ENCODE peak calls at places on chromosomes 13 and 19, in four cellular contexts. E is neural progenitor cell, V is heart left ventricle, A is body of pancreas. W is an unnamed sample.

GRCh38 chr13:20136781-20137703 is 23.8 kb downstream of the GJA3 start:
- DNase-seq in E (peak), V (no peak), A (peak), W (no peak)

GRCh38 chr19:5826531-5827341 is 12.8 kb downstream of the FUT6 start:
- DNase-seq in E (peak), V (peak), A (peak), W (peak)

GRCh38 chr19:57191141-57192063 is at the start of gene ZNF264:
- DNase-seq in E (peak), V (peak), A (peak), W (peak)

GRCh38 chr19:16860118-16860517 is 28.7 kb upstream of the F2RL3 start:
- DNase-seq in E (no peak), V (no peak), A (no peak), W (no peak)

GRCh38 chr19:50242586-50242985 is 39.2 kb downstream of the MYH14 start:
- DNase-seq in E (no peak), V (no peak), A (no peak), W (no peak)

GRCh38 chr19:53659292-53659691 is 27.5 kb downstream of the DPRX start:
- DNase-seq in E (peak), V (peak), A (peak), W (peak)

GRCh38 chr13:97257800-97258799 is 36.0 kb downstream of the MBNL2 start:
- DNase-seq in E (peak), V (peak), A (peak), W (no peak)

GRCh38 chr13:99215466-99215865 is 14.8 kb downstream of the UBAC2 start:
- DNase-seq in E (no peak), V (peak), A (no peak), W (no peak)

GRCh38 chr13:101452519-101453485 is at the start of gene ITGBL1:
- DNase-seq in E (no peak), V (peak), A (peak), W (no peak)

GRCh38 chr19:33702606-33703437 is 81.1 kb downstream of the CHST8 start:
- DNase-seq in E (no peak), V (no peak), A (no peak), W (no peak)

GRCh38 chr13:48739346-48740037 is 85.8 kb downstream of the CYSLTR2 start:
- DNase-seq in E (no peak), V (no peak), A (no peak), W (no peak)

GRCh38 chr19:6866646-6867255 is 20.6 kb upstream of the ADGRE1 start:
- DNase-seq in E (no peak), V (no peak), A (no peak), W (no peak)

GRCh38 chr13:104163866-104164630 is 1097.8 kb upstream of the SLC10A2 start:
- DNase-seq in E (no peak), V (no peak), A (no peak), W (no peak)

GRCh38 chr13:95502216-95502615 is 50.3 kb upstream of the CLDN10 start:
- DNase-seq in E (no peak), V (no peak), A (no peak), W (no peak)

GRCh38 chr19:40416918-40417713 is 3.9 kb upstream of the PRX start:
- DNase-seq in E (no peak), V (peak), A (no peak), W (peak)

GRCh38 chr19:15048128-15048527 is 1.2 kb upstream of the CASP14 start:
- DNase-seq in E (no peak), V (no peak), A (no peak), W (no peak)

GRCh38 chr19:30562981-30563380 is 190.8 kb downstream of the ZNF536 start:
- DNase-seq in E (no peak), V (no peak), A (no peak), W (no peak)

GRCh38 chr13:23500858-23501257 is 67.4 kb upstream of the SACS start:
- DNase-seq in E (no peak), V (no peak), A (no peak), W (no peak)

GRCh38 chr13:108527849-108528248 is 101.6 kb upstream of the MYO16 start:
- DNase-seq in E (no peak), V (no peak), A (no peak), W (no peak)

GRCh38 chr13:43003729-43004128 is 11.7 kb upstream of the EPSTI1 start:
- DNase-seq in E (no peak), V (no peak), A (no peak), W (no peak)

GRCh38 chr13:48302920-48303330 is 626 bp upstream of the RB1 start:
- DNase-seq in E (no peak), V (no peak), A (peak), W (no peak)

GRCh38 chr13:77650409-77650808 is 47.1 kb upstream of the SLAIN1 start:
- DNase-seq in E (no peak), V (no peak), A (no peak), W (no peak)

GRCh38 chr19:35478794-35479193 is 11.5 kb downstream of the KRTDAP start:
- DNase-seq in E (no peak), V (no peak), A (no peak), W (no peak)

DNA sequence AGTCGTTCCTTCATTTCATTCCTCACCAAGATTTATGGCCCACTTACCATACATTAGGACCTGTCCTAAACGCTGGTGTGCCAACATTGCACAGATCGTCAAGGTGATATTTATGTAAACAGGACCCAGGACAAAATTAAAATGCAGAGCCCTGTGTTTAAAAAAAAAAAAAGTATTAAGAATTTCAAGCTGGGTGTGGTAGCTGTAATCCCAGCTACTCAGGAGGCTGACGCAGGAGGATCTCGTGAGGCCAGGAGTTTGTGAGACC is 6.5 kb upstream of the ZNF444 start:
- DNase-seq in E (no peak), V (no peak), A (no peak), W (no peak)
- H3K4me3 ChIP-seq in E (no peak), V (no peak), A (no peak), W (no peak)

GRCh38 chr19:45931055-45931454 is 16.5 kb upstream of the NANOS2 start:
- DNase-seq in E (no peak), V (no peak), A (no peak), W (no peak)

GRCh38 chr19:45929247-45929646 is 14.7 kb upstream of the NANOS2 start:
- DNase-seq in E (no peak), V (no peak), A (no peak), W (no peak)

GRCh38 chr19:45922281-45922680 is 7.7 kb upstream of the NANOS2 start:
- DNase-seq in E (peak), V (no peak), A (no peak), W (no peak)

GRCh38 chr19:45924891-45925447 is 10.4 kb upstream of the NANOS2 start:
- DNase-seq in E (no peak), V (no peak), A (no peak), W (no peak)

GRCh38 chr19:45927565-45928261 is 13.1 kb upstream of the NANOS2 start:
- DNase-seq in E (peak), V (peak), A (peak), W (peak)
- TF ChIP-seq CTCF in E (no peak), V (no peak), A (peak), W (no peak)

DNA sequence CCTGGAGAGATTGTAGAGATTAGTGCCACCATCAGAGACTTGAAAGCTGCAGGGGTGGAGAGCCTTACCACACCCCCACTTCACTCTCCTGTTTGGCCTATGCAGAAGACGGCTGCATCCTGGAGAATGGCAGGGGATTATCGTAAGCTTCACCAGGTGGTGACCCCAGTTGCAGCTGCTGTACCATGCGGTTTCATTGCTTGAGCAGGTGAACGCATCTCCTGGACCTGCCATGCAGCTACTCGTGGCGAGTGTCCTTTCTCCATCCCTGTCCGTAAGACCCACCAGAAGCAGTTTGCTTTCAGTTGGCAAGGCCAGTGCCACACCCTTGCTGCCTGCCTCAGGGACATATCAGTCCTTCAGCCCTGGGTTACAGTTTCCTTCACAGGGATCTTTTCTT is 21.2 kb downstream of the PPP5C start:
- DNase-seq in E (no peak), V (no peak), A (no peak), W (no peak)
- H3K27ac ChIP-seq in E (no peak), V (no peak), A (no peak), W (no peak)

GRCh38 chr19:29525901-29526729 is at the start of gene VSTM2B:
- DNase-seq in E (peak), V (no peak), A (no peak), W (no peak)
- H3K4me3 ChIP-seq in E (peak), V (peak), A (no peak), W (peak)